ENCODE peak calls at places on chromosomes 4 and X, in nine cellular contexts. L is upper lobe of left lung, E is neural progenitor cell, J is psoas muscle, W is tibial nerve, P is gastrocnemius medialis, Z is A673, Q is fibroblast of lung, H is endodermal cell. A is an unnamed sample. For H3K4me1, the result is how much of the 10 kb centered on the place peaks cover.

GRCh38 chr4:81366786-81367185 is 104.9 kb downstream of the RASGEF1B start:
- DNase-seq in L (no peak), E (no peak), J (no peak), W (no peak), P (no peak), Z (no peak), Q (no peak), H (no peak), A (no peak)

GRCh38 chr4:123785515-123785914 is 388.9 kb downstream of the SPRY1 start:
- DNase-seq in L (no peak), E (peak), J (peak), W (peak), P (peak), Z (no peak), Q (peak), H (peak), A (peak)

GRCh38 chrX:117002981-117003380 is 540.2 kb upstream of the CT83 start:
- DNase-seq in L (no peak), E (no peak), J (no peak), W (no peak), P (no peak), Z (no peak), Q (no peak), H (no peak), A (no peak)

GRCh38 chr4:108852691-108853090 is 89.8 kb upstream of the ETNPPL start:
- DNase-seq in L (no peak), E (no peak), J (no peak), W (no peak), P (no peak), Z (no peak), Q (peak), H (no peak), A (no peak)

GRCh38 chrX:17596051-17596450 is 141.2 kb upstream of the SCML1 start:
- DNase-seq in L (no peak), E (no peak), J (no peak), W (no peak), P (no peak), Z (no peak), Q (peak), H (no peak), A (no peak)

GRCh38 chr4:105937759-105938158 is 42.5 kb downstream of the NPNT start:
- DNase-seq in L (no peak), E (no peak), J (no peak), W (no peak), P (no peak), Z (no peak), Q (no peak), H (no peak), A (no peak)

GRCh38 chrX:154313147-154313546 is 17.6 kb downstream of the TKTL1 start:
- DNase-seq in L (no peak), E (no peak), J (no peak), W (no peak), P (no peak), Z (no peak), Q (no peak), H (no peak), A (no peak)

GRCh38 chr4:82851902-82852750 is 38.8 kb downstream of the SEC31A start:
- DNase-seq in L (no peak), E (peak), J (no peak), W (no peak), P (no peak), Z (peak), Q (peak), H (no peak), A (no peak)

GRCh38 chr4:83248486-83248885 is 36.1 kb downstream of the COQ2 start:
- DNase-seq in L (no peak), E (no peak), J (no peak), W (no peak), P (no peak), Z (no peak), Q (no peak), H (peak), A (no peak)

GRCh38 chrX:104697264-104697663 is 131.3 kb downstream of the IL1RAPL2 start:
- DNase-seq in L (no peak), E (no peak), J (no peak), W (no peak), P (no peak), Z (no peak), Q (peak), H (no peak), A (no peak)

GRCh38 chr4:93199492-93199891 is 629.1 kb upstream of the ATOH1 start:
- DNase-seq in L (no peak), E (peak), J (no peak), W (no peak), P (no peak), Z (peak), Q (peak), H (peak), A (no peak)

GRCh38 chr4:123858465-123858864 is 461.9 kb downstream of the SPRY1 start:
- DNase-seq in L (no peak), E (no peak), J (no peak), W (no peak), P (no peak), Z (no peak), Q (no peak), H (no peak), A (no peak)

GRCh38 chr4:56757270-56757746 is 64.2 kb downstream of the SPINK2 start:
- DNase-seq in L (no peak), E (no peak), J (no peak), W (no peak), P (no peak), Z (no peak), Q (peak), H (peak), A (no peak)

GRCh38 chr4:1629704-1630093 is 54.4 kb downstream of the FAM53A start:
- DNase-seq in L (no peak), E (no peak), J (no peak), W (no peak), P (no peak), Z (no peak), Q (no peak), H (no peak), A (no peak)

GRCh38 chr4:157075811-157076577 is at the start of gene GLRB:
- DNase-seq in L (peak), E (peak), J (peak), W (no peak), P (no peak), Z (peak), Q (peak), H (peak), A (peak)

GRCh38 chr4:702618-703048 is 3.0 kb upstream of the PCGF3 start:
- DNase-seq in L (no peak), E (no peak), J (peak), W (no peak), P (no peak), Z (no peak), Q (no peak), H (no peak), A (peak)

GRCh38 chrX:128676651-128677050 is 624.4 kb upstream of the ACTRT1 start:
- DNase-seq in L (no peak), E (no peak), J (no peak), W (no peak), P (no peak), Z (no peak), Q (peak), H (no peak), A (no peak)

GRCh38 chr4:73998040-73999011 is at the start of gene CXCL5:
- DNase-seq in L (peak), E (peak), J (peak), W (no peak), P (no peak), Z (no peak), Q (peak), H (peak), A (peak)

GRCh38 chr4:56128231-56128630 is 179.5 kb downstream of the CEP135 start:
- DNase-seq in L (no peak), E (no peak), J (no peak), W (no peak), P (no peak), Z (no peak), Q (peak), H (no peak), A (no peak)

GRCh38 chrX:155148724-155149537 is 67.3 kb upstream of the VBP1 start:
- DNase-seq in L (no peak), E (peak), J (no peak), W (no peak), P (no peak), Z (peak), Q (no peak), H (peak), A (no peak)

GRCh38 chrX:100265179-100265578 is 144.9 kb downstream of the PCDH19 start:
- DNase-seq in L (no peak), E (no peak), J (no peak), W (no peak), P (no peak), Z (no peak), Q (no peak), H (no peak), A (no peak)

GRCh38 chr4:86011117-86011516 is 348.7 kb downstream of the MAPK10 start:
- DNase-seq in L (no peak), E (no peak), J (no peak), W (no peak), P (no peak), Z (peak), Q (peak), H (no peak), A (no peak)

GRCh38 chrX:111506826-111507225 is 4.6 kb upstream of the SERTM2 start:
- DNase-seq in L (no peak), E (no peak), J (no peak), W (no peak), P (no peak), Z (no peak), Q (peak), H (no peak), A (no peak)

GRCh38 chr4:8332038-8332857 is 62.7 kb downstream of the HTRA3 start:
- DNase-seq in L (no peak), E (no peak), J (no peak), W (no peak), P (no peak), Z (no peak), Q (no peak), H (no peak), A (no peak)

GRCh38 chr4:8329859-8330761 is 60.6 kb downstream of the HTRA3 start:
- DNase-seq in L (no peak), E (no peak), J (peak), W (no peak), P (peak), Z (no peak), Q (no peak), H (peak), A (no peak)

GRCh38 chr4:8329560-8329858 is 60.0 kb downstream of the HTRA3 start:
- DNase-seq in L (no peak), E (no peak), J (no peak), W (no peak), P (no peak), Z (no peak), Q (no peak), H (peak), A (no peak)

GRCh38 chr4:8331567-8331955 is 62.0 kb downstream of the HTRA3 start:
- DNase-seq in L (no peak), E (no peak), J (no peak), W (no peak), P (peak), Z (no peak), Q (no peak), H (no peak), A (no peak)

DNA sequence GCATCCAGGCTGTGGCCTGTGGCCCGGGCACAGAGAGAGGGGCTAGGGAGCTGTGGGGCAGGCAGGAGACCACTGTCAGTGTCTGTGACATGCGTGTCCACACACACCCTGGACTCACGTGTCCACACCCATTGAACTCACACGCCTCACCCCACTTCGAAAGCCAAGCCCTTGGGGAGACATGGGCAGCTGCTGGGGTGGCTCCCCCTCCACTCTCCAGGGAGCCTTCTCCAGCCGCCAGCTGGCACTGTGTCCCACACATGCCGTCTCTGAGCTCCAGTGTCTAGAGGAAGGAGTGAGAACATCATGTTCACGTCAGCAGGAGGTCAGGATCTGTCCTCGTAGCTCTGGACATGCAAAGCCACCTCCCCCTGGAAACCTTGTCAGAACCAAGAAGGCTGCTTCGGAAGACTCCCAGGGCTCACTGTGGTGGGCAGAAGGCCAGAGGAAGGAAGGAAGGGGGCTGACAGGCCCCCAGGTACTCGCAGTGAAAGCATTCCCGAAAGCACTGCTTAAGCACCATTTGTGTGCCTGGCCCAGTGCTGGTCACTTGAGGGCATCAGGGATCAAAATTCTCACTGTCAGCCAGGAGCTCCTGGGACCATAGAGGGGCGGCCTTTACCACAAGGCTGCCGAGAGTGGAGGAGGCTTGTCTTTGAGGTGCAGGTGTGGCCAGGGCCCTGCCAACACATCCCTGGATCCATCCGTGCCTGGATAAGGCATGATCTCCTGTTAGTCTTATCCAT is 61.4 kb downstream of the HTRA3 start:
- DNase-seq in L (no peak), E (no peak), J (peak), W (peak), P (peak), Z (no peak), Q (no peak), H (peak), A (peak)
- H3K4me1 ChIP-seq in L (under half), E (under half), J (under half), W (under half), P (under half), Z (under half), Q (under half), H (under half), A (under half)

GRCh38 chr4:8227771-8228318 is 28.8 kb downstream of the SH3TC1 start:
- DNase-seq in L (peak), E (no peak), J (no peak), W (no peak), P (no peak), Z (no peak), Q (no peak), H (no peak), A (no peak)

GRCh38 chr4:8228319-8229250 is 29.5 kb downstream of the SH3TC1 start:
- DNase-seq in L (peak), E (peak), J (peak), W (peak), P (peak), Z (peak), Q (peak), H (no peak), A (peak)

GRCh38 chr4:8225704-8226443 is 26.8 kb downstream of the SH3TC1 start:
- DNase-seq in L (no peak), E (peak), J (no peak), W (no peak), P (no peak), Z (no peak), Q (peak), H (peak), A (no peak)

GRCh38 chr4:8225290-8225625 is 26.2 kb downstream of the SH3TC1 start:
- DNase-seq in L (peak), E (no peak), J (no peak), W (no peak), P (no peak), Z (no peak), Q (no peak), H (no peak), A (no peak)

GRCh38 chr4:8227201-8227770 is 28.2 kb downstream of the SH3TC1 start:
- DNase-seq in L (peak), E (no peak), J (no peak), W (no peak), P (no peak), Z (no peak), Q (no peak), H (no peak), A (peak)
- H3K4me3 ChIP-seq in L (no peak), E (no peak), J (no peak), W (no peak), P (no peak), Z (no peak), Q (no peak), H (no peak), A (no peak)

GRCh38 chr4:101256222-101256621 is 91.1 kb downstream of the PPP3CA start:
- DNase-seq in L (no peak), E (no peak), J (no peak), W (no peak), P (no peak), Z (no peak), Q (no peak), H (no peak), A (no peak)

GRCh38 chr4:101252721-101253120 is 94.6 kb downstream of the PPP3CA start:
- DNase-seq in L (no peak), E (no peak), J (no peak), W (no peak), P (no peak), Z (no peak), Q (peak), H (no peak), A (no peak)

GRCh38 chr4:101251261-101251660 is 96.1 kb downstream of the PPP3CA start:
- DNase-seq in L (no peak), E (no peak), J (no peak), W (no peak), P (no peak), Z (no peak), Q (no peak), H (no peak), A (no peak)

GRCh38 chr4:101258782-101259353 is 88.5 kb downstream of the PPP3CA start:
- DNase-seq in L (no peak), E (no peak), J (no peak), W (no peak), P (no peak), Z (no peak), Q (peak), H (no peak), A (no peak)

GRCh38 chr4:101254776-101255175 is 92.5 kb downstream of the PPP3CA start:
- DNase-seq in L (no peak), E (no peak), J (no peak), W (no peak), P (no peak), Z (no peak), Q (no peak), H (no peak), A (no peak)
- H3K4me1 ChIP-seq in L (under half), E (under half), J (under half), W (under half), P (under half), Z (under half), Q (under half), H (under half), A (under half)

DNA sequence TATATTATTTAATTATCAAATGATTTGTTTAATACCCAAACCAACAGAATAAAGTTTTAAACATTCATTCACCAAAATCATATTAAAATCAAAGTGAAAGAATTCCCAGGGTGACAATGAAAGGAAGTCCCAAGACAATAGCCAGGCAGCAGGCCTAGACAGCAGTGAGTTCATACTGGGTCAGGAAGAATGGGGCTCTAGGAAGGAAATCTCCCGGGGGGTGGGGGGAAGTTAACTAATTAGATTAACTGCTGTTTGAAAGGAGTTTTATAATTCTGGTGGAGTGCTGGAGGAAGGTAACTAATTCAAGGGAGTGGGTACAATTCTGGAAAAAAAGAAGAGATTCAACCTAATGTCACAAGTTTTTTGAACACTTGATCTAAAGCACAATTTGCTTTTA is 104.1 kb downstream of the ZAR1 start:
- DNase-seq in L (no peak), E (peak), J (no peak), W (no peak), P (no peak), Z (peak), Q (no peak), H (peak), A (peak)
- H3K4me3 ChIP-seq in L (no peak), E (no peak), J (no peak), W (no peak), P (no peak), Z (no peak), Q (no peak), H (peak), A (no peak)